ENCODE peak calls at places on chromosomes 5 and 9, in seven cellular contexts. One of them, this sample, is unnamed.

GRCh38 chr5:115542651-115543364 is 1.8 kb downstream of the FEM1C start:
- DNase-seq in neuronal stem cell: no peak
- DNase-seq in trophoblast cell: peak
- DNase-seq in H9: no peak
- DNase-seq in IMR-90: no peak
- DNase-seq in mesendoderm: no peak
- DNase-seq in mesenchymal stem cell: no peak
- DNase-seq in this sample: no peak

GRCh38 chr5:72543365-72543764 is 36.2 kb upstream of the ZNF366 start:
- DNase-seq in neuronal stem cell: no peak
- DNase-seq in trophoblast cell: no peak
- DNase-seq in H9: no peak
- DNase-seq in IMR-90: peak
- DNase-seq in mesendoderm: no peak
- DNase-seq in mesenchymal stem cell: peak
- DNase-seq in this sample: no peak

GRCh38 chr5:93100433-93100832 is 480.6 kb downstream of the NR2F1-AS1 start:
- DNase-seq in neuronal stem cell: no peak
- DNase-seq in trophoblast cell: no peak
- DNase-seq in H9: no peak
- DNase-seq in IMR-90: peak
- DNase-seq in mesendoderm: no peak
- DNase-seq in mesenchymal stem cell: peak
- DNase-seq in this sample: no peak

GRCh38 chr5:79107020-79107796 is 4.4 kb upstream of the BHMT start:
- DNase-seq in neuronal stem cell: no peak
- DNase-seq in trophoblast cell: peak
- DNase-seq in H9: no peak
- DNase-seq in IMR-90: peak
- DNase-seq in mesendoderm: peak
- DNase-seq in mesenchymal stem cell: peak
- DNase-seq in this sample: no peak

GRCh38 chr5:132850066-132850465 is 16.2 kb downstream of the GDF9 start:
- DNase-seq in neuronal stem cell: no peak
- DNase-seq in trophoblast cell: no peak
- DNase-seq in H9: no peak
- DNase-seq in IMR-90: peak
- DNase-seq in mesendoderm: no peak
- DNase-seq in mesenchymal stem cell: peak
- DNase-seq in this sample: no peak

GRCh38 chr5:31987985-31988710 is 186.0 kb downstream of the GOLPH3 start:
- DNase-seq in neuronal stem cell: no peak
- DNase-seq in trophoblast cell: peak
- DNase-seq in H9: no peak
- DNase-seq in IMR-90: peak
- DNase-seq in mesendoderm: peak
- DNase-seq in mesenchymal stem cell: peak
- DNase-seq in this sample: no peak

GRCh38 chr5:54676964-54677363 is 159.4 kb downstream of the SNX18 start:
- DNase-seq in neuronal stem cell: no peak
- DNase-seq in trophoblast cell: no peak
- DNase-seq in H9: no peak
- DNase-seq in IMR-90: no peak
- DNase-seq in mesendoderm: no peak
- DNase-seq in mesenchymal stem cell: no peak
- DNase-seq in this sample: no peak

GRCh38 chr9:74497750-74498615 is 848 bp downstream of the RORB start:
- DNase-seq in neuronal stem cell: peak
- DNase-seq in trophoblast cell: no peak
- DNase-seq in H9: peak
- DNase-seq in IMR-90: no peak
- DNase-seq in mesendoderm: peak
- DNase-seq in mesenchymal stem cell: peak
- DNase-seq in this sample: peak

GRCh38 chr5:110032386-110032785 is 342.7 kb downstream of the MAN2A1 start:
- DNase-seq in neuronal stem cell: no peak
- DNase-seq in trophoblast cell: no peak
- DNase-seq in H9: no peak
- DNase-seq in IMR-90: no peak
- DNase-seq in mesendoderm: no peak
- DNase-seq in mesenchymal stem cell: no peak
- DNase-seq in this sample: no peak

GRCh38 chr9:89483592-89484474 is 14.1 kb downstream of the SEMA4D start:
- DNase-seq in neuronal stem cell: no peak
- DNase-seq in trophoblast cell: no peak
- DNase-seq in H9: peak
- DNase-seq in IMR-90: no peak
- DNase-seq in mesendoderm: no peak
- DNase-seq in mesenchymal stem cell: no peak
- DNase-seq in this sample: no peak

GRCh38 chr5:128574041-128574440 is 36.0 kb upstream of the FBN2 start:
- DNase-seq in neuronal stem cell: no peak
- DNase-seq in trophoblast cell: peak
- DNase-seq in H9: no peak
- DNase-seq in IMR-90: peak
- DNase-seq in mesendoderm: peak
- DNase-seq in mesenchymal stem cell: peak
- DNase-seq in this sample: no peak

GRCh38 chr5:170896779-170897178 is 35.0 kb downstream of the RANBP17 start:
- DNase-seq in neuronal stem cell: no peak
- DNase-seq in trophoblast cell: peak
- DNase-seq in H9: peak
- DNase-seq in IMR-90: peak
- DNase-seq in mesendoderm: peak
- DNase-seq in mesenchymal stem cell: no peak
- DNase-seq in this sample: peak

GRCh38 chr9:3370715-3371114 is 155.1 kb downstream of the RFX3 start:
- DNase-seq in neuronal stem cell: no peak
- DNase-seq in trophoblast cell: no peak
- DNase-seq in H9: no peak
- DNase-seq in IMR-90: no peak
- DNase-seq in mesendoderm: no peak
- DNase-seq in mesenchymal stem cell: no peak
- DNase-seq in this sample: no peak

GRCh38 chr9:15136646-15137045 is 170.4 kb downstream of the TTC39B start:
- DNase-seq in neuronal stem cell: no peak
- DNase-seq in trophoblast cell: no peak
- DNase-seq in H9: peak
- DNase-seq in IMR-90: no peak
- DNase-seq in mesendoderm: peak
- DNase-seq in mesenchymal stem cell: peak
- DNase-seq in this sample: no peak

GRCh38 chr5:10746711-10747110 is 14.3 kb downstream of the DAP start:
- DNase-seq in neuronal stem cell: no peak
- DNase-seq in trophoblast cell: no peak
- DNase-seq in H9: no peak
- DNase-seq in IMR-90: no peak
- DNase-seq in mesendoderm: no peak
- DNase-seq in mesenchymal stem cell: no peak
- DNase-seq in this sample: no peak

GRCh38 chr5:89211836-89212235 is 328.9 kb upstream of the MEF2C start:
- DNase-seq in neuronal stem cell: no peak
- DNase-seq in trophoblast cell: peak
- DNase-seq in H9: no peak
- DNase-seq in IMR-90: peak
- DNase-seq in mesendoderm: no peak
- DNase-seq in mesenchymal stem cell: peak
- DNase-seq in this sample: no peak

GRCh38 chr5:91541696-91542095 is 158.6 kb upstream of the ARRDC3 start:
- DNase-seq in neuronal stem cell: no peak
- DNase-seq in trophoblast cell: peak
- DNase-seq in H9: no peak
- DNase-seq in IMR-90: peak
- DNase-seq in mesendoderm: no peak
- DNase-seq in mesenchymal stem cell: peak
- DNase-seq in this sample: no peak

GRCh38 chr5:98205691-98206461 is 567.6 kb upstream of the RGMB start:
- DNase-seq in neuronal stem cell: no peak
- DNase-seq in trophoblast cell: no peak
- DNase-seq in H9: no peak
- DNase-seq in IMR-90: peak
- DNase-seq in mesendoderm: peak
- DNase-seq in mesenchymal stem cell: no peak
- DNase-seq in this sample: no peak

GRCh38 chr9:99506781-99507305 is 284.8 kb downstream of the SEC61B start:
- DNase-seq in neuronal stem cell: no peak
- DNase-seq in trophoblast cell: peak
- DNase-seq in H9: no peak
- DNase-seq in IMR-90: no peak
- DNase-seq in mesendoderm: no peak
- DNase-seq in mesenchymal stem cell: no peak
- DNase-seq in this sample: no peak
- H2AK5ac ChIP-seq in neuronal stem cell: no peak
- H2AK5ac ChIP-seq in trophoblast cell: no peak
- H2AK5ac ChIP-seq in H9: no peak
- H2AK5ac ChIP-seq in IMR-90: no peak
- H2AK5ac ChIP-seq in mesendoderm: no peak
- H2AK5ac ChIP-seq in mesenchymal stem cell: no peak
- H2AK5ac ChIP-seq in this sample: no peak

GRCh38 chr5:142486020-142486419 is 161.2 kb upstream of the SPRY4 start:
- DNase-seq in neuronal stem cell: no peak
- DNase-seq in trophoblast cell: peak
- DNase-seq in H9: no peak
- DNase-seq in IMR-90: no peak
- DNase-seq in mesendoderm: no peak
- DNase-seq in mesenchymal stem cell: no peak
- DNase-seq in this sample: no peak
- H2AK5ac ChIP-seq in neuronal stem cell: no peak
- H2AK5ac ChIP-seq in trophoblast cell: no peak
- H2AK5ac ChIP-seq in H9: no peak
- H2AK5ac ChIP-seq in IMR-90: peak
- H2AK5ac ChIP-seq in mesendoderm: no peak
- H2AK5ac ChIP-seq in mesenchymal stem cell: no peak
- H2AK5ac ChIP-seq in this sample: no peak

DNA sequence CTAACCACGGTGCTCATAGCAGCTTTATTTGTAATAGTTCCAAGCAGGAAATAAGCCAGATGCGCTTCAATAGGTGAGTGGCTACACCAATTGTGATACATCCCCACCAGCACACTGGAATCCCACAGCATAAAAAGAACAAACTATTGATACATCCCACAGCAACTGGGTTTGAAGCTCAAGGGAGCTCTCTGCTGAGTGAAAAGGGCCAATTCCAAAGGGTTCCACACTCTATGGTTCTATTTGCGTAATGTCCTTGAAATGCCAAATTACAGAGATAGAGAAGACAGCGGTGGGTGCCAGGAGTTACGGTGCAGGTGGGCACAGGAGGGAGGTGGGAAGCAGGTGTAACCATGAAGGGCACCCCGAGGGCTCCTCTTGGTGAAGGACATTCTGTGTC is 155.3 kb upstream of the PPP1R26 start:
- DNase-seq in neuronal stem cell: no peak
- DNase-seq in trophoblast cell: no peak
- DNase-seq in H9: no peak
- DNase-seq in IMR-90: no peak
- DNase-seq in mesendoderm: no peak
- DNase-seq in mesenchymal stem cell: no peak
- DNase-seq in this sample: no peak
- H2AK5ac ChIP-seq in neuronal stem cell: no peak
- H2AK5ac ChIP-seq in trophoblast cell: no peak
- H2AK5ac ChIP-seq in H9: no peak
- H2AK5ac ChIP-seq in IMR-90: no peak
- H2AK5ac ChIP-seq in mesendoderm: no peak
- H2AK5ac ChIP-seq in mesenchymal stem cell: no peak
- H2AK5ac ChIP-seq in this sample: no peak

GRCh38 chr9:114899461-114899860 is 30.9 kb downstream of the TNFSF8 start:
- DNase-seq in neuronal stem cell: no peak
- DNase-seq in trophoblast cell: no peak
- DNase-seq in H9: no peak
- DNase-seq in IMR-90: peak
- DNase-seq in mesendoderm: no peak
- DNase-seq in mesenchymal stem cell: peak
- DNase-seq in this sample: no peak
- H2AK5ac ChIP-seq in neuronal stem cell: no peak
- H2AK5ac ChIP-seq in trophoblast cell: no peak
- H2AK5ac ChIP-seq in H9: no peak
- H2AK5ac ChIP-seq in IMR-90: peak
- H2AK5ac ChIP-seq in mesendoderm: no peak
- H2AK5ac ChIP-seq in mesenchymal stem cell: no peak
- H2AK5ac ChIP-seq in this sample: no peak

DNA sequence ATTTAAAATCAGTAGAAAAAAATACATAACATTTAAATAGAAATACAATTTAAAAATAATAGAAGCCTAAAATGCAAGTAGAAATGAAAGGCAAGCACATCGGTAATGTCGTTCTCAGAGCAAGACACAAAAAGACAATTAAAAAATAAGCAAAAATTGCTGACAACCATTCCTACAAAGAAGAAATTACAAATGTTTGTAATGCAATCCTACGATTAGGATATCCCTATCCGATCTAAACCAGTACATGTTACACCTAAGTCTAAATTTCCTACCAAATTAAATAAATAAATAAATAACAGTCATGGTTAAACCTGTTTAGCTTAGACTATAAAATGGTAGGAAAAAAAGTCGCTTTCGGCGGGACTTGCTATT is 90.0 kb downstream of the ANXA2R start:
- DNase-seq in neuronal stem cell: no peak
- DNase-seq in trophoblast cell: no peak
- DNase-seq in H9: no peak
- DNase-seq in IMR-90: no peak
- DNase-seq in mesendoderm: no peak
- DNase-seq in mesenchymal stem cell: no peak
- DNase-seq in this sample: no peak
- H2AK5ac ChIP-seq in neuronal stem cell: no peak
- H2AK5ac ChIP-seq in trophoblast cell: no peak
- H2AK5ac ChIP-seq in H9: no peak
- H2AK5ac ChIP-seq in IMR-90: peak
- H2AK5ac ChIP-seq in mesendoderm: no peak
- H2AK5ac ChIP-seq in mesenchymal stem cell: no peak
- H2AK5ac ChIP-seq in this sample: no peak

GRCh38 chr9:132162764-132163456 is 1.1 kb downstream of the NTNG2 start:
- DNase-seq in neuronal stem cell: no peak
- DNase-seq in trophoblast cell: no peak
- DNase-seq in H9: no peak
- DNase-seq in IMR-90: no peak
- DNase-seq in mesendoderm: no peak
- DNase-seq in mesenchymal stem cell: no peak
- DNase-seq in this sample: no peak

GRCh38 chr9:132163876-132164603 is 2.2 kb downstream of the NTNG2 start:
- DNase-seq in neuronal stem cell: no peak
- DNase-seq in trophoblast cell: no peak
- DNase-seq in H9: no peak
- DNase-seq in IMR-90: no peak
- DNase-seq in mesendoderm: peak
- DNase-seq in mesenchymal stem cell: no peak
- DNase-seq in this sample: no peak

GRCh38 chr9:132163457-132163875 is 1.6 kb downstream of the NTNG2 start:
- DNase-seq in neuronal stem cell: no peak
- DNase-seq in trophoblast cell: no peak
- DNase-seq in H9: no peak
- DNase-seq in IMR-90: peak
- DNase-seq in mesendoderm: peak
- DNase-seq in mesenchymal stem cell: peak
- DNase-seq in this sample: no peak

GRCh38 chr9:132160802-132161742 is 786 bp upstream of the NTNG2 start:
- DNase-seq in neuronal stem cell: peak
- DNase-seq in trophoblast cell: peak
- DNase-seq in H9: no peak
- DNase-seq in IMR-90: peak
- DNase-seq in mesendoderm: peak
- DNase-seq in mesenchymal stem cell: peak
- DNase-seq in this sample: no peak

GRCh38 chr9:132161743-132162187 is at the start of gene NTNG2:
- DNase-seq in neuronal stem cell: no peak
- DNase-seq in trophoblast cell: peak
- DNase-seq in H9: no peak
- DNase-seq in IMR-90: no peak
- DNase-seq in mesendoderm: no peak
- DNase-seq in mesenchymal stem cell: no peak
- DNase-seq in this sample: no peak
- H2AK5ac ChIP-seq in neuronal stem cell: peak
- H2AK5ac ChIP-seq in trophoblast cell: no peak
- H2AK5ac ChIP-seq in H9: no peak
- H2AK5ac ChIP-seq in IMR-90: no peak
- H2AK5ac ChIP-seq in mesendoderm: no peak
- H2AK5ac ChIP-seq in mesenchymal stem cell: no peak
- H2AK5ac ChIP-seq in this sample: no peak